ENCODE peak calls at places on chromosome 17, in four cellular contexts. F is LHCN-M2; Z is progenitor cell of endocrine pancreas; I is CD4-positive, alpha-beta T cell. W is an unnamed sample.
A peak's percentile ranks its signal among the peaks of the same experiment; 100 is the strongest.

GRCh38 chr17:50199651-50200446 is 1.6 kb downstream of the COL1A1 start:
- DNase-seq in F (peak; percentile 98), Z (peak; percentile 68), I (peak; percentile 46), W (peak; percentile 71)

GRCh38 chr17:17179371-17179827 is 26.7 kb downstream of the PLD6 start:
- DNase-seq in F (no peak), Z (no peak), I (no peak), W (no peak)

GRCh38 chr17:29565643-29566472 is 979 bp downstream of the ABHD15 start:
- DNase-seq in F (no peak), Z (no peak), I (peak; percentile 59), W (peak; percentile 57)

GRCh38 chr17:67245694-67246397 is 850 bp upstream of the HELZ start:
- DNase-seq in F (no peak), Z (peak; percentile 85), I (peak; percentile 40), W (peak; percentile 19)

GRCh38 chr17:13036776-13037175 is 18.9 kb upstream of the ELAC2 start:
- DNase-seq in F (no peak), Z (no peak), I (no peak), W (no peak)

GRCh38 chr17:30954046-30954805 is 16.6 kb upstream of the RNF135 start:
- DNase-seq in F (no peak), Z (no peak), I (no peak), W (no peak)

GRCh38 chr17:50219939-50220465 is 18.6 kb upstream of the COL1A1 start:
- DNase-seq in F (peak; percentile 69), Z (no peak), I (no peak), W (no peak)

GRCh38 chr17:34423978-34424813 is 61.2 kb upstream of the CCL1 start:
- DNase-seq in F (no peak), Z (no peak), I (no peak), W (no peak)

GRCh38 chr17:80382956-80383355 is 32.0 kb upstream of the ENDOV start:
- DNase-seq in F (no peak), Z (no peak), I (no peak), W (no peak)

GRCh38 chr17:2187758-2188157 is 115.8 kb downstream of the SMG6 start:
- DNase-seq in F (no peak), Z (no peak), I (no peak), W (no peak)

GRCh38 chr17:73349138-73349537 is 37.3 kb upstream of the CDC42EP4 start:
- DNase-seq in F (no peak), Z (no peak), I (no peak), W (no peak)

GRCh38 chr17:82160081-82160480 is 52.6 kb downstream of the CCDC57 start:
- DNase-seq in F (peak; percentile 41), Z (no peak), I (no peak), W (no peak)

GRCh38 chr17:1839516-1839915 is 9.7 kb downstream of the RPA1 start:
- DNase-seq in F (no peak), Z (no peak), I (no peak), W (no peak)

GRCh38 chr17:7712111-7712771 is 5.3 kb upstream of the DNAH2 start:
- DNase-seq in F (no peak), Z (no peak), I (no peak), W (no peak)

GRCh38 chr17:40547079-40547784 is 18.0 kb downstream of the CCR7 start:
- DNase-seq in F (peak; percentile 97), Z (no peak), I (peak; percentile 75), W (peak; percentile 44)

GRCh38 chr17:55395803-55396505 is 25.7 kb downstream of the MMD start:
- DNase-seq in F (no peak), Z (no peak), I (no peak), W (no peak)

GRCh38 chr17:66751771-66752170 is 83.1 kb upstream of the CACNG5 start:
- DNase-seq in F (no peak), Z (no peak), I (no peak), W (no peak)

GRCh38 chr17:43768943-43769342 is 9.8 kb downstream of the DUSP3 start:
- DNase-seq in F (no peak), Z (no peak), I (no peak), W (no peak)

GRCh38 chr17:58899191-58899590 is 143.5 kb downstream of the PPM1E start:
- DNase-seq in F (no peak), Z (no peak), I (no peak), W (no peak)

GRCh38 chr17:1559047-1559742 is 3.4 kb downstream of the PITPNA start:
- DNase-seq in F (no peak), Z (no peak), I (no peak), W (no peak)

GRCh38 chr17:72618018-72618509 is 474.4 kb downstream of the SLC39A11 start:
- DNase-seq in F (no peak), Z (no peak), I (peak; percentile 3), W (no peak)

GRCh38 chr17:78366109-78366848 is 6.4 kb upstream of the SOCS3 start:
- DNase-seq in F (peak; percentile 51), Z (no peak), I (no peak), W (no peak)

GRCh38 chr17:32590974-32591373 is 104.2 kb downstream of the CDK5R1 start:
- DNase-seq in F (peak; percentile 25), Z (no peak), I (no peak), W (no peak)

GRCh38 chr17:9236286-9237052 is 215.2 kb downstream of the NTN1 start:
- DNase-seq in F (no peak), Z (no peak), I (no peak), W (no peak)

GRCh38 chr17:80872999-80873951 is 118.4 kb upstream of the CHMP6 start:
- DNase-seq in F (no peak), Z (no peak), I (no peak), W (no peak)

GRCh38 chr17:3602499-3602898 is 6.7 kb downstream of the TRPV1 start:
- DNase-seq in F (peak; percentile 18), Z (no peak), I (no peak), W (no peak)

GRCh38 chr17:2214047-2214717 is 89.4 kb downstream of the SMG6 start:
- DNase-seq in F (peak; percentile 81), Z (no peak), I (no peak), W (no peak)

GRCh38 chr17:35596530-35597233 is 9.6 kb downstream of the AP2B1 start:
- DNase-seq in F (no peak), Z (no peak), I (no peak), W (no peak)

GRCh38 chr17:7803981-7804380 is 30.0 kb upstream of the KDM6B start:
- DNase-seq in F (no peak), Z (no peak), I (no peak), W (no peak)

GRCh38 chr17:17028059-17028877 is 14.0 kb upstream of the MPRIP start:
- DNase-seq in F (peak; percentile 94), Z (peak; percentile 56), I (no peak), W (no peak)

GRCh38 chr17:41521574-41522261 is 3.0 kb upstream of the KRT15 start:
- DNase-seq in F (peak; percentile 70), Z (peak; percentile 55), I (no peak), W (no peak)

GRCh38 chr17:82383411-82383810 is 11.8 kb downstream of the UTS2R start:
- DNase-seq in F (no peak), Z (no peak), I (no peak), W (no peak)